ENCODE peak calls at places on chromosome 1, in six cellular contexts. H is BJ; F is activated CD4-positive, CD25-positive, alpha-beta regulatory T cell; V is H7; Q is RKO; O is AG10803. Z is an unnamed sample.

GRCh38 chr1:37670133-37670532 is 22.2 kb upstream of the CDCA8 start:
- DNase-seq in H (no peak), F (no peak), V (no peak), Q (no peak), O (no peak), Z (no peak)

GRCh38 chr1:8394456-8395321 is 76.8 kb downstream of the SLC45A1 start:
- DNase-seq in H (peak), F (no peak), V (no peak), Q (no peak), O (peak), Z (peak)

GRCh38 chr1:53131590-53131938 is 10.9 kb downstream of the SLC1A7 start:
- DNase-seq in H (no peak), F (no peak), V (no peak), Q (no peak), O (no peak), Z (no peak)

GRCh38 chr1:159188375-159188788 is 16.3 kb upstream of the ACKR1 start:
- DNase-seq in H (no peak), F (no peak), V (peak), Q (no peak), O (peak), Z (peak)

GRCh38 chr1:185483647-185484450 is 166.8 kb upstream of the IVNS1ABP start:
- DNase-seq in H (peak), F (no peak), V (no peak), Q (peak), O (peak), Z (peak)

GRCh38 chr1:234849824-234850223 is 239.8 kb upstream of the IRF2BP2 start:
- DNase-seq in H (no peak), F (no peak), V (no peak), Q (no peak), O (no peak), Z (no peak)

GRCh38 chr1:41789616-41790330 is 128.9 kb downstream of the HIVEP3 start:
- DNase-seq in H (no peak), F (no peak), V (no peak), Q (no peak), O (no peak), Z (no peak)

GRCh38 chr1:64171797-64172281 is 31.6 kb upstream of the UBE2U start:
- DNase-seq in H (no peak), F (no peak), V (no peak), Q (no peak), O (peak), Z (peak)

GRCh38 chr1:1330366-1331067 is 563 bp upstream of the TAS1R3 start:
- DNase-seq in H (no peak), F (no peak), V (peak), Q (no peak), O (no peak), Z (no peak)

GRCh38 chr1:228745497-228745896 is 10.2 kb downstream of the RHOU start:
- DNase-seq in H (no peak), F (no peak), V (no peak), Q (no peak), O (no peak), Z (no peak)

GRCh38 chr1:181482001-181482430 is 1.3 kb upstream of the CACNA1E start:
- DNase-seq in H (no peak), F (no peak), V (peak), Q (no peak), O (no peak), Z (no peak)

GRCh38 chr1:206907304-206907991 is 10.2 kb downstream of the IL24 start:
- DNase-seq in H (no peak), F (no peak), V (peak), Q (no peak), O (no peak), Z (no peak)

GRCh38 chr1:170791941-170792340 is 128.0 kb downstream of the PRRX1 start:
- DNase-seq in H (peak), F (no peak), V (no peak), Q (no peak), O (peak), Z (peak)

GRCh38 chr1:93814795-93815737 is 63.9 kb downstream of the DNTTIP2 start:
- DNase-seq in H (no peak), F (no peak), V (peak), Q (no peak), O (no peak), Z (no peak)

GRCh38 chr1:29590583-29591555 is 354.5 kb downstream of the PTPRU start:
- DNase-seq in H (no peak), F (no peak), V (no peak), Q (peak), O (no peak), Z (peak)

GRCh38 chr1:87682565-87682964 is 353.9 kb downstream of the LMO4 start:
- DNase-seq in H (no peak), F (no peak), V (no peak), Q (no peak), O (no peak), Z (no peak)

GRCh38 chr1:153805042-153805745 is 30.0 kb downstream of the SLC27A3 start:
- DNase-seq in H (peak), F (no peak), V (no peak), Q (peak), O (peak), Z (peak)

GRCh38 chr1:53781654-53782053 is 42.7 kb upstream of the GLIS1 start:
- DNase-seq in H (no peak), F (no peak), V (no peak), Q (no peak), O (peak), Z (peak)

GRCh38 chr1:219347376-219347775 is 173.7 kb downstream of the LYPLAL1 start:
- DNase-seq in H (no peak), F (no peak), V (no peak), Q (no peak), O (no peak), Z (no peak)

GRCh38 chr1:165877411-165877810 is 50.0 kb downstream of the UCK2 start:
- DNase-seq in H (no peak), F (no peak), V (no peak), Q (no peak), O (no peak), Z (no peak)

GRCh38 chr1:7470904-7471638 is 300.0 kb upstream of the VAMP3 start:
- DNase-seq in H (peak), F (no peak), V (no peak), Q (peak), O (peak), Z (peak)

GRCh38 chr1:87933171-87933570 is 604.5 kb downstream of the LMO4 start:
- DNase-seq in H (no peak), F (no peak), V (no peak), Q (no peak), O (no peak), Z (no peak)

Z was measured in fibroblast of mammary gland.